ENCODE peak calls at places on chromosomes 13 and 19, in four cellular contexts. T, G, V and Z are unnamed samples.
A peak's percentile ranks its signal among the peaks of the same experiment; 100 is the strongest.

GRCh38 chr13:22562116-22562515 is 618.7 kb upstream of the SGCG start:
- DNase-seq in T (no peak), V (no peak), G (no peak), Z (no peak)

GRCh38 chr19:33703438-33703750 is 81.6 kb downstream of the CHST8 start:
- DNase-seq in V (no peak), G (no peak), T (no peak), Z (no peak)

GRCh38 chr13:21413013-21413412 is 46.1 kb downstream of the ZDHHC20 start:
- DNase-seq in T (no peak), V (no peak), G (no peak), Z (no peak)

GRCh38 chr19:5369962-5370367 is 29.4 kb upstream of the PTPRS start:
- DNase-seq in G (peak; percentile 54), V (peak; percentile 9), T (peak; percentile 35), Z (no peak)

GRCh38 chr19:10086904-10087256 is 763 bp downstream of the SHFL start:
- DNase-seq in G (no peak), T (no peak), V (peak; percentile 29), Z (no peak)

GRCh38 chr19:19232231-19232630 is 20.5 kb downstream of the NCAN start:
- DNase-seq in T (no peak), V (no peak), G (no peak), Z (no peak)

GRCh38 chr19:21482863-21483276 is 22.5 kb upstream of the ZNF429 start:
- DNase-seq in G (peak; percentile 48), V (peak; percentile 58), T (peak; percentile 30), Z (peak; percentile 63)

GRCh38 chr13:64061649-64062048 is 2646.0 kb upstream of the PCDH20 start:
- DNase-seq in G (no peak), T (no peak), V (no peak), Z (no peak)

GRCh38 chr13:33015791-33016323 is 366 bp upstream of the KL start:
- DNase-seq in T (peak; percentile 10), V (no peak), G (peak; percentile 47), Z (no peak)

GRCh38 chr13:100306042-100306441 is 217.1 kb downstream of the PCCA start:
- DNase-seq in T (no peak), G (no peak), V (no peak), Z (no peak)

GRCh38 chr19:58157045-58157728 is 6.6 kb upstream of the ZNF329 start:
- DNase-seq in G (no peak), V (no peak), T (no peak), Z (no peak)

GRCh38 chr13:50798923-50799322 is 44.6 kb downstream of the DLEU7 start:
- DNase-seq in G (no peak), V (no peak), T (no peak), Z (no peak)

GRCh38 chr13:36124236-36124822 is 6.9 kb downstream of the DCLK1 start:
- DNase-seq in G (no peak), T (no peak), V (no peak), Z (no peak)

GRCh38 chr19:13865578-13866462 is 11.1 kb upstream of the NANOS3 start:
- DNase-seq in T (no peak), G (no peak), V (no peak), Z (no peak)

GRCh38 chr19:18922228-18922985 is 2.9 kb downstream of the DDX49 start:
- DNase-seq in V (no peak), G (no peak), T (no peak), Z (no peak)

GRCh38 chr19:20423381-20424207 is 142.0 kb downstream of the ZNF737 start:
- DNase-seq in T (peak; percentile 8), V (peak; percentile 6), G (peak; percentile 44), Z (no peak)

GRCh38 chr13:31987535-31988170 is 43.9 kb upstream of the FRY start:
- DNase-seq in G (no peak), T (no peak), V (no peak), Z (no peak)

GRCh38 chr13:100508391-100508790 is 80.2 kb downstream of the GGACT start:
- DNase-seq in T (no peak), V (no peak), G (no peak), Z (no peak)

GRCh38 chr13:24338721-24339120 is 29.3 kb downstream of the C1QTNF9 start:
- DNase-seq in G (no peak), V (no peak), T (no peak), Z (no peak)

GRCh38 chr19:20269461-20269860 is 102.4 kb downstream of the ZNF486 start:
- DNase-seq in G (no peak), V (no peak), T (no peak), Z (no peak)

GRCh38 chr13:75993823-75994222 is 357.7 kb downstream of the LMO7 start:
- DNase-seq in V (no peak), G (no peak), T (no peak), Z (no peak)

GRCh38 chr19:35828694-35829301 is 16.2 kb upstream of the PRODH2 start:
- DNase-seq in G (peak; percentile 38), V (peak; percentile 18), T (peak; percentile 35), Z (peak; percentile 29)

GRCh38 chr13:85028035-85028434 is 771.2 kb downstream of the SLITRK6 start:
- DNase-seq in G (no peak), T (no peak), V (no peak), Z (no peak)

GRCh38 chr13:102580552-102581169 is 16.1 kb upstream of the TPP2 start:
- DNase-seq in G (no peak), T (peak; percentile 23), V (no peak), Z (no peak)

GRCh38 chr13:40996433-40997095 is 22.6 kb downstream of the ELF1 start:
- DNase-seq in G (no peak), V (no peak), T (no peak), Z (no peak)

GRCh38 chr13:39405107-39405506 is 197.9 kb downstream of the LHFPL6 start:
- DNase-seq in V (no peak), G (no peak), T (no peak), Z (no peak)

GRCh38 chr13:22081430-22081829 is 410.6 kb downstream of the FGF9 start:
- DNase-seq in V (no peak), T (no peak), G (no peak), Z (no peak)

GRCh38 chr19:14459703-14460102 is 15.5 kb downstream of the PTGER1 start:
- DNase-seq in T (no peak), V (no peak), G (no peak), Z (no peak)

GRCh38 chr13:28320884-28321574 is 173.9 kb downstream of the FLT1 start:
- DNase-seq in V (no peak), T (no peak), G (no peak), Z (no peak)

GRCh38 chr19:29527500-29528328 is 1.9 kb downstream of the VSTM2B start:
- DNase-seq in G (no peak), T (no peak), V (no peak), Z (no peak)

GRCh38 chr19:35901854-35902661 is at the start of gene HCST:
- DNase-seq in T (no peak), V (no peak), G (peak; percentile 30), Z (peak; percentile 46)

GRCh38 chr13:30158774-30159445 is 148.4 kb downstream of the KATNAL1 start:
- DNase-seq in G (no peak), T (no peak), V (no peak), Z (no peak)

GRCh38 chr19:46381346-46381745 is 32.0 kb downstream of the CCDC8 start:
- DNase-seq in G (no peak), T (no peak), V (no peak), Z (no peak)

GRCh38 chr19:30084390-30084819 is 142.4 kb downstream of the URI1 start:
- DNase-seq in V (no peak), G (no peak), T (no peak), Z (no peak)

GRCh38 chr19:27822336-27822735 is 1390.6 kb downstream of the UQCRFS1 start:
- DNase-seq in G (no peak), T (no peak), V (no peak), Z (no peak)
- H3K9me3 ChIP-seq in G (peaks cover 8% of the 10 kb centered on the region), T (no peaks in the 10 kb centered on the region), V (peaks cover 7% of the 10 kb centered on the region), Z (no peaks in the 10 kb centered on the region)

GRCh38 chr13:98751397-98752110 is 918 bp downstream of the SLC15A1 start:
- DNase-seq in T (peak; percentile 37), V (no peak), G (peak; percentile 27), Z (no peak)
- H3K9me3 ChIP-seq in T (no peaks in the 10 kb centered on the region), V (no peaks in the 10 kb centered on the region), G (peaks cover 4% of the 10 kb centered on the region), Z (no peaks in the 10 kb centered on the region)

GRCh38 chr19:22901431-22902130 is 69.5 kb downstream of the ZNF723 start:
- DNase-seq in G (no peak), V (no peak), T (no peak), Z (no peak)
- H3K9me3 ChIP-seq in G (peaks cover 25% of the 10 kb centered on the region), V (peaks cover 24% of the 10 kb centered on the region), T (peaks cover 10% of the 10 kb centered on the region), Z (peaks cover 6% of the 10 kb centered on the region)

DNA sequence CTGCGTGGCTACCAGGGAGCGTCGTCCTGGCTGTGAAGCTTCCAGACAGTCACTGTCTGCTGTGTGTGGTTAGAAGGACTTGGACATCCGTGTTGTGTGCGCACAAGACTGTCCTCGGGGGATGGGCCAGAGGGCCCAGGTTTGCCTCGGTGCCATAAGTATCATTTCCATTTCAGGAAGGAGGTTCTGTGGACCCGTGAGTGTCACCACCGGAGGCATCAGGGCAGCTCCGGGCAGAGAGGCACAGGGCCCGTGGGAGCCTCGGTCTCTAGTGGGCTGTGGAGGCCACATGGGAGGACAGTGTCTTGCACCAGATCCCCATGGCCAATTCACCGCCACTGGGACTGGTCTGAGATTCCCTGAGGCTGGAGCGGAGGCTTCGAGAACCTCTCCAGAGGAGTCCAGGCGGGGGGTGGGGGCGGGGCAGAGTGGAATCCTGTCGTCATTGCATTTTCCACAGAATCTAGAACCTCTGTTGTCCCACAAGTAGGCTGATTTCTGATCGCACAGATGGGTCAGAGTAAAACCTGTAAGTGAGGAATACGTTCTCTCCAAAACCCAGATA is 6.0 kb downstream of the ZNF57 start:
- DNase-seq in T (no peak), V (no peak), G (no peak), Z (no peak)
- H3K9me3 ChIP-seq in T (no peaks in the 10 kb centered on the region), V (no peaks in the 10 kb centered on the region), G (no peaks in the 10 kb centered on the region), Z (no peaks in the 10 kb centered on the region)

GRCh38 chr19:12015015-12015752 is 20.3 kb downstream of the ZNF433 start:
- DNase-seq in T (no peak), G (no peak), V (no peak), Z (no peak)
- H3K9me3 ChIP-seq in T (peaks cover 34% of the 10 kb centered on the region), G (peaks cover 86% of the 10 kb centered on the region), V (peaks cover 85% of the 10 kb centered on the region), Z (peaks cover 33% of the 10 kb centered on the region)

DNA sequence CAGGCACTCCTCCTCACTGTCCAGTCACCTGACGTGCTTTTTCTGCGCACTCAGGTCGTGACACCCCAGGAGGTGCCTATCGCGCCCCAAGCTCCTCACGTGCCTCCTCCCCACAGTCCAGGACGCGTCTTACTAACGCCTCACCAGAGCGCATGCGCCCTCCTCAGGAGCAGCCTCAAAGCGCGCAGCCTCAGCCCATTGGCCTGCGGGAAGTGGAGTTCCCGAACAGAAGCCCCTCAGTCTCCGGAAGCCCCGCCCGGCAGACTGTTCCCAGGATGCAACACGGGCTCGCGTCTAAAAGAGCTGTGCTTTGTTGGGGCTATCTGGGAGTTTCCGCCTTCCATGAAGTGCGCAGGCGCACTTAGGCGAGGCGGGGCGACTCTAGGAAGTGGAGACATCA is 8.3 kb upstream of the ZNF556 start:
- DNase-seq in T (no peak), V (no peak), G (no peak), Z (no peak)
- H3K9me3 ChIP-seq in T (no peaks in the 10 kb centered on the region), V (peaks cover under 1% of the 10 kb centered on the region), G (peaks cover 45% of the 10 kb centered on the region), Z (peaks cover 6% of the 10 kb centered on the region)

GRCh38 chr19:329876-330275 is 14.7 kb downstream of the MIER2 start:
- DNase-seq in T (no peak), V (no peak), G (no peak), Z (no peak)
- H3K9me3 ChIP-seq in T (no peaks in the 10 kb centered on the region), V (peaks cover 13% of the 10 kb centered on the region), G (no peaks in the 10 kb centered on the region), Z (no peaks in the 10 kb centered on the region)

GRCh38 chr19:44280916-44281315 is 21.2 kb downstream of the ZNF233 start:
- DNase-seq in G (no peak), T (no peak), V (no peak), Z (no peak)

GRCh38 chr19:44282846-44283245 is 22.0 kb downstream of the ZNF235 start:
- DNase-seq in V (no peak), T (no peak), G (no peak), Z (no peak)

GRCh38 chr19:44284968-44285367 is 19.9 kb downstream of the ZNF235 start:
- DNase-seq in G (no peak), T (no peak), V (no peak), Z (no peak)
- H3K9me3 ChIP-seq in G (peaks cover 60% of the 10 kb centered on the region), T (peaks cover 7% of the 10 kb centered on the region), V (peaks cover 98% of the 10 kb centered on the region), Z (peaks cover 27% of the 10 kb centered on the region)